ENCODE peak calls at places on chromosome 7, in six cellular contexts. E, Y, Q, W, V and D are unnamed samples.
A peak's percentile ranks its signal among the peaks of the same experiment; 100 is the strongest.

GRCh38 chr7:75915416-75916156 is 631 bp downstream of the POR start:
- DNase-seq in W (peak; percentile 62), Q (no peak), Y (peak; percentile 43), V (no peak), E (peak; percentile 50), D (peak; percentile 16)

GRCh38 chr7:2518101-2518500 is 1.5 kb upstream of the LFNG start:
- DNase-seq in W (no peak), E (no peak), Q (no peak), V (no peak), Y (peak; percentile 29), D (no peak)

GRCh38 chr7:1725199-1725701 is 55.2 kb downstream of the ELFN1 start:
- DNase-seq in E (no peak), Y (peak; percentile 34), V (no peak), Q (no peak), W (no peak), D (no peak)

GRCh38 chr7:13920053-13920697 is 69.3 kb downstream of the ETV1 start:
- DNase-seq in Q (no peak), V (no peak), W (peak; percentile 96), Y (peak; percentile 94), E (peak; percentile 99), D (no peak)

GRCh38 chr7:53609185-53609584 is 573.8 kb downstream of the POM121L12 start:
- DNase-seq in Y (no peak), V (no peak), W (no peak), E (no peak), Q (no peak), D (no peak)

GRCh38 chr7:33903770-33904679 is 1.3 kb upstream of the BMPER start:
- DNase-seq in Y (no peak), Q (no peak), V (peak; percentile 61), E (peak; percentile 67), W (peak; percentile 61), D (peak; percentile 69)

GRCh38 chr7:95861041-95861440 is 88.7 kb downstream of the DYNC1I1 start:
- DNase-seq in Q (no peak), V (no peak), E (no peak), Y (no peak), W (peak; percentile 13), D (no peak)

GRCh38 chr7:117827861-117828260 is 45.4 kb downstream of the CTTNBP2 start:
- DNase-seq in V (no peak), E (peak; percentile 14), W (peak; percentile 73), Y (peak; percentile 75), Q (no peak), D (no peak)

GRCh38 chr7:125090596-125090995 is 161.0 kb upstream of the POT1 start:
- DNase-seq in E (no peak), W (no peak), Y (no peak), V (no peak), Q (no peak), D (no peak)

GRCh38 chr7:105875505-105875904 is 894 bp downstream of the ATXN7L1 start:
- DNase-seq in V (no peak), E (peak; percentile 6), Y (no peak), W (peak; percentile 19), Q (no peak), D (peak; percentile 28)

GRCh38 chr7:75813084-75813483 is 522 bp downstream of the CCL24 start:
- DNase-seq in V (no peak), W (no peak), Y (no peak), E (no peak), Q (no peak), D (no peak)

GRCh38 chr7:132858251-132858650 is 223.6 kb downstream of the CHCHD3 start:
- DNase-seq in Y (no peak), E (no peak), Q (no peak), W (no peak), V (no peak), D (no peak)

GRCh38 chr7:111190804-111191203 is 99.9 kb downstream of the LRRN3 start:
- DNase-seq in V (no peak), E (no peak), Q (no peak), W (no peak), Y (no peak), D (no peak)

GRCh38 chr7:102253973-102254370 is 32.7 kb upstream of the SH2B2 start:
- DNase-seq in W (no peak), V (no peak), Q (no peak), E (no peak), Y (no peak), D (no peak)

GRCh38 chr7:47320296-47320695 is 261.6 kb downstream of the TNS3 start:
- DNase-seq in V (no peak), Q (no peak), W (no peak), E (no peak), Y (no peak), D (no peak)

GRCh38 chr7:68977709-68978108 is 620.6 kb upstream of the AUTS2 start:
- DNase-seq in Y (no peak), E (no peak), V (no peak), Q (no peak), W (no peak), D (no peak)

GRCh38 chr7:82443801-82444219 is 233 bp upstream of the CACNA2D1 start:
- DNase-seq in W (peak; percentile 92), E (peak; percentile 94), Y (no peak), V (peak; percentile 74), Q (peak; percentile 68), D (peak; percentile 89)

GRCh38 chr7:33325754-33326484 is 196.6 kb downstream of the BBS9 start:
- DNase-seq in E (no peak), V (no peak), Y (no peak), Q (no peak), W (no peak), D (no peak)

GRCh38 chr7:99224263-99224947 is 16.5 kb upstream of the KPNA7 start:
- DNase-seq in Q (no peak), E (peak; percentile 22), Y (peak; percentile 90), W (peak; percentile 15), V (no peak), D (no peak)

GRCh38 chr7:93048136-93048930 is 69.4 kb downstream of the SAMD9 start:
- DNase-seq in V (no peak), Q (no peak), Y (no peak), E (peak; percentile 14), W (no peak), D (no peak)

GRCh38 chr7:136228185-136228584 is 251.0 kb upstream of the MTPN start:
- DNase-seq in V (no peak), W (no peak), Q (no peak), Y (no peak), E (no peak), D (no peak)

GRCh38 chr7:23235688-23236280 is 10.8 kb upstream of the GPNMB start:
- DNase-seq in Y (peak; percentile 74), V (no peak), W (no peak), E (peak; percentile 71), Q (no peak), D (no peak)

GRCh38 chr7:92835140-92835850 is 1.1 kb downstream of the CDK6 start:
- DNase-seq in V (no peak), Q (peak; percentile 58), W (peak; percentile 87), Y (peak; percentile 82), E (peak; percentile 82), D (no peak)

GRCh38 chr7:35465791-35466336 is 212.0 kb upstream of the TBX20 start:
- DNase-seq in Q (peak; percentile 69), E (no peak), W (no peak), Y (no peak), V (no peak), D (no peak)

GRCh38 chr7:120877706-120878105 is 19.8 kb upstream of the TSPAN12 start:
- DNase-seq in V (no peak), E (no peak), W (peak; percentile 48), Q (no peak), Y (no peak), D (no peak)

GRCh38 chr7:29826904-29827303 is 20.6 kb downstream of the WIPF3 start:
- DNase-seq in Y (no peak), E (no peak), Q (no peak), V (no peak), W (no peak), D (no peak)

GRCh38 chr7:133820584-133820983 is 306.6 kb upstream of the LRGUK start:
- DNase-seq in W (no peak), Y (no peak), E (no peak), Q (no peak), V (no peak), D (no peak)

GRCh38 chr7:70585071-70585470 is 546.9 kb upstream of the GALNT17 start:
- DNase-seq in Q (no peak), Y (no peak), W (no peak), V (no peak), E (no peak), D (no peak)

GRCh38 chr7:79820387-79820786 is 314.2 kb upstream of the GNAI1 start:
- DNase-seq in W (no peak), Q (no peak), E (peak; percentile 89), Y (peak; percentile 20), V (peak; percentile 4), D (peak; percentile 21)

GRCh38 chr7:153188630-153189029 is 429.1 kb downstream of the ACTR3B start:
- DNase-seq in Y (no peak), W (no peak), V (no peak), Q (no peak), E (no peak), D (no peak)

GRCh38 chr7:128867842-128868623 is 5.4 kb downstream of the ATP6V1F start:
- DNase-seq in W (no peak), E (no peak), Q (no peak), Y (peak; percentile 44), V (no peak), D (no peak)

GRCh38 chr7:137818036-137818435 is 28.7 kb downstream of the DGKI start:
- DNase-seq in W (no peak), E (no peak), V (no peak), Q (no peak), Y (no peak), D (no peak)

GRCh38 chr7:109213081-109213480 is 643.4 kb downstream of the DNAJB9 start:
- DNase-seq in E (no peak), Y (no peak), V (no peak), Q (no peak), W (no peak), D (no peak)

GRCh38 chr7:158388072-158388471 is 199.6 kb downstream of the PTPRN2 start:
- DNase-seq in E (no peak), Y (no peak), W (no peak), V (no peak), Q (no peak), D (no peak)

GRCh38 chr7:129556607-129557120 is 54.3 kb downstream of the SMKR1 start:
- DNase-seq in W (no peak), Q (no peak), E (no peak), Y (no peak), V (no peak), D (no peak)

GRCh38 chr7:100887186-100887954 is 2.1 kb downstream of the UFSP1 start:
- DNase-seq in W (no peak), E (no peak), Y (peak; percentile 45), V (no peak), Q (no peak), D (no peak)

GRCh38 chr7:112515989-112516388 is 35.2 kb downstream of the LSMEM1 start:
- DNase-seq in V (no peak), Q (peak; percentile 14), W (no peak), E (no peak), Y (no peak), D (no peak)